ENCODE peak calls at places on chromosomes 11 and 22, in six cellular contexts. One of them, this sample, is unnamed.

GRCh38 chr11:1879342-1879940 is 12.3 kb downstream of the PRR33 start:
- DNase-seq in SK-N-SH: peak; percentile 17
- DNase-seq in lower lobe of right lung: peak; percentile 30
- DNase-seq in pancreas: no peak
- DNase-seq in adrenal gland: no peak
- DNase-seq in HL-60: no peak
- DNase-seq in this sample: peak; percentile 14

GRCh38 chr11:36412781-36413383 is 97.2 kb downstream of the TRAF6 start:
- DNase-seq in SK-N-SH: no peak
- DNase-seq in lower lobe of right lung: no peak
- DNase-seq in pancreas: no peak
- DNase-seq in adrenal gland: peak; percentile 17
- DNase-seq in HL-60: no peak
- DNase-seq in this sample: no peak

GRCh38 chr11:72573380-72573949 is 100.8 kb downstream of the PDE2A start:
- DNase-seq in SK-N-SH: peak; percentile 92
- DNase-seq in lower lobe of right lung: no peak
- DNase-seq in pancreas: peak; percentile 25
- DNase-seq in adrenal gland: peak; percentile 55
- DNase-seq in HL-60: peak; percentile 21
- DNase-seq in this sample: peak; percentile 41

GRCh38 chr11:36703055-36703404 is 105.0 kb upstream of the RAG2 start:
- DNase-seq in SK-N-SH: no peak
- DNase-seq in lower lobe of right lung: no peak
- DNase-seq in pancreas: no peak
- DNase-seq in adrenal gland: no peak
- DNase-seq in HL-60: no peak
- DNase-seq in this sample: no peak

GRCh38 chr11:117921456-117921855 is 7.7 kb downstream of the TMPRSS13 start:
- DNase-seq in SK-N-SH: no peak
- DNase-seq in lower lobe of right lung: no peak
- DNase-seq in pancreas: no peak
- DNase-seq in adrenal gland: no peak
- DNase-seq in HL-60: no peak
- DNase-seq in this sample: no peak

GRCh38 chr11:74090701-74091100 is 80.1 kb downstream of the C2CD3 start:
- DNase-seq in SK-N-SH: no peak
- DNase-seq in lower lobe of right lung: no peak
- DNase-seq in pancreas: no peak
- DNase-seq in adrenal gland: no peak
- DNase-seq in HL-60: no peak
- DNase-seq in this sample: no peak

GRCh38 chr11:16812274-16812673 is 73.8 kb downstream of the C11orf58 start:
- DNase-seq in SK-N-SH: no peak
- DNase-seq in lower lobe of right lung: no peak
- DNase-seq in pancreas: no peak
- DNase-seq in adrenal gland: no peak
- DNase-seq in HL-60: no peak
- DNase-seq in this sample: no peak

GRCh38 chr11:103676413-103676812 is 360.0 kb upstream of the DDI1 start:
- DNase-seq in SK-N-SH: no peak
- DNase-seq in lower lobe of right lung: no peak
- DNase-seq in pancreas: no peak
- DNase-seq in adrenal gland: no peak
- DNase-seq in HL-60: no peak
- DNase-seq in this sample: no peak

GRCh38 chr22:29734853-29735252 is 15.1 kb downstream of the CABP7 start:
- DNase-seq in SK-N-SH: no peak
- DNase-seq in lower lobe of right lung: no peak
- DNase-seq in pancreas: no peak
- DNase-seq in adrenal gland: no peak
- DNase-seq in HL-60: no peak
- DNase-seq in this sample: no peak
- TF ChIP-seq CTCF in SK-N-SH: no peak
- TF ChIP-seq CTCF in lower lobe of right lung: no peak
- TF ChIP-seq CTCF in pancreas: no peak
- TF ChIP-seq CTCF in adrenal gland: no peak
- TF ChIP-seq CTCF in HL-60: no peak
- TF ChIP-seq CTCF in this sample: no peak

DNA sequence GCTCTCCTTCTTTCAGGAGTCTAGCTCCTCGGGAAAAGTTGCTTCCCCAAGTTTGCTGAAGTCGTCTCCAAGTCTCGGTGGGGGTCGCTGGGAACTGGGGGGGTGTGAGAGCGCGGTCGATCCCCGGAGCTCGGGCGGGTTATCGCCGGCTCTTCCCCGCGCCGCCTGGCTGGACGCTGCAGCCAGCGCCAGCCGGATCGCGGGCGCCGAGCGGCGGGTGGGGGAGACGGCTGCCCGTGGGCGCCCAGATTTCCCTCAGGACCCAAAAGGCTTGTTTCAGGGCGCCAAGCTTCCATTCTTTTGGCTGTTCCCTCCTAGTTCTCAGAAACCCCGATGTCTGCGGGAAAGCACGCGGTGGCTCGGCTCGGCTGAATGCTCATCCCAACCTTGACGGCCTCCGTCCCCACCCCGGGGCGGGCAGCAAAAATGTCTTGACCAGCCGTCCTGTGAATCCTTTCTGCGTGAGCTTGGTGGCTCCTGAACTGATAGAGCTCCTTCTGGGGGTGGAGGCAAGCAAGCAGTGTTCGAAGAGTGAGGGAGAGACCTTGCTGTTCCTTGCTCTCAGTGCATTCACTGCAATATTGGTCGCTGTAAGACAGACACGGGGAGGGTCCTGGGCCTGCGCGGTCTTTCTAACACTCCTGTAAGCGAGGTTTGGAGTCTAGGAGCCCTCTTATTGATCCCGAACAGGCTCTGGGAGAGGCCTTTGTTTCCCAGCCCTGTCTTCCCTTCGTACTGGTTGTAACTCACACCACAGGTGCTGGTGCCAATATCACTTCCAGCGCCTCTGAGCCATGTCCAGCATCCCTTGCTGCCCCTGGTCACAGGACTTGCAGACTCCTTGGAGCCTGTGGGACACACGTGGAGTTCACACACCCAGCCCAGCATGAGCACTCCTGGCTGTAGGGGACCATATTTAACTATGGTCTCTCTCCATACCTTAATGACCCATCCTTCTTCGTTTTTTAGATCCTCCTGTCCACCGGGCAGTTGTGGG is 1.8 kb downstream of the ZBTB16 start:
- DNase-seq in SK-N-SH: peak; percentile 72
- DNase-seq in lower lobe of right lung: peak; percentile 55
- DNase-seq in pancreas: peak; percentile 60
- DNase-seq in adrenal gland: peak; percentile 59
- DNase-seq in HL-60: peak; percentile 42
- DNase-seq in this sample: no peak
- TF ChIP-seq CTCF in SK-N-SH: no peak
- TF ChIP-seq CTCF in lower lobe of right lung: no peak
- TF ChIP-seq CTCF in pancreas: no peak
- TF ChIP-seq CTCF in adrenal gland: no peak
- TF ChIP-seq CTCF in HL-60: no peak
- TF ChIP-seq CTCF in this sample: no peak

GRCh38 chr11:8392166-8392565 is 128.5 kb upstream of the LMO1 start:
- DNase-seq in SK-N-SH: no peak
- DNase-seq in lower lobe of right lung: no peak
- DNase-seq in pancreas: no peak
- DNase-seq in adrenal gland: no peak
- DNase-seq in HL-60: no peak
- DNase-seq in this sample: no peak
- TF ChIP-seq CTCF in SK-N-SH: no peak
- TF ChIP-seq CTCF in lower lobe of right lung: no peak
- TF ChIP-seq CTCF in pancreas: no peak
- TF ChIP-seq CTCF in adrenal gland: no peak
- TF ChIP-seq CTCF in HL-60: no peak
- TF ChIP-seq CTCF in this sample: no peak

DNA sequence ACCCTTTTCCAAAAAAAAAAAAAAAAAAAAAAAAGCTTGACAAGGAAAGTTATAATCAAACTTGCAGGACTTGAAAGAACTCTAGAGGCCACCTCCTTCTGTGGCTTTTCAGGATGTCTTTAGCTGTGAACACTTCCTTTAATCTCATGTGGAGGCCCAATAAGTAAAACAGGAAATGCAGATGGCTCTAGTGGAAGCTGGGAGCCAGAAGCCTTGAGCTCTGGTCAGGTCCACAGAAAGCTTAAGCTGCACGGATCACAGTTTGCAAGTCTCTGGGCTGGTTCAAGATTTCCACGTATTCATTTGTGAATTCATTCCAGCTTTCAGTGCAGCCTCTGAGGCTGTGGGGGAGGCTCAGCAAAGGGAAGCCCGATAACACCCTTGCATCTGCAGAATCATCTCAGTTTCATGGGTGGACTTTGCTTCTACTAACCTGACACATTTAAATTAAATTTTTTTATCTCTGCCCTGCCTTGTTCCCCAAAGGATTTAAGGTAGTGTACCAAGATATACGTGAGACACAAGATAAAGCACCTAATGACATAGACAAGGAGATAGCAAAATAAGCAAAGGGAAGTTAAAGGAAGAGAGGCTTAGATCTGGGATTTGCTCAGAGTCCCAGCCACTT is 65.6 kb downstream of the ISX start:
- DNase-seq in SK-N-SH: no peak
- DNase-seq in lower lobe of right lung: no peak
- DNase-seq in pancreas: no peak
- DNase-seq in adrenal gland: no peak
- DNase-seq in HL-60: peak; percentile 19
- DNase-seq in this sample: no peak
- TF ChIP-seq CTCF in SK-N-SH: no peak
- TF ChIP-seq CTCF in lower lobe of right lung: no peak
- TF ChIP-seq CTCF in pancreas: no peak
- TF ChIP-seq CTCF in adrenal gland: no peak
- TF ChIP-seq CTCF in HL-60: no peak
- TF ChIP-seq CTCF in this sample: no peak

DNA sequence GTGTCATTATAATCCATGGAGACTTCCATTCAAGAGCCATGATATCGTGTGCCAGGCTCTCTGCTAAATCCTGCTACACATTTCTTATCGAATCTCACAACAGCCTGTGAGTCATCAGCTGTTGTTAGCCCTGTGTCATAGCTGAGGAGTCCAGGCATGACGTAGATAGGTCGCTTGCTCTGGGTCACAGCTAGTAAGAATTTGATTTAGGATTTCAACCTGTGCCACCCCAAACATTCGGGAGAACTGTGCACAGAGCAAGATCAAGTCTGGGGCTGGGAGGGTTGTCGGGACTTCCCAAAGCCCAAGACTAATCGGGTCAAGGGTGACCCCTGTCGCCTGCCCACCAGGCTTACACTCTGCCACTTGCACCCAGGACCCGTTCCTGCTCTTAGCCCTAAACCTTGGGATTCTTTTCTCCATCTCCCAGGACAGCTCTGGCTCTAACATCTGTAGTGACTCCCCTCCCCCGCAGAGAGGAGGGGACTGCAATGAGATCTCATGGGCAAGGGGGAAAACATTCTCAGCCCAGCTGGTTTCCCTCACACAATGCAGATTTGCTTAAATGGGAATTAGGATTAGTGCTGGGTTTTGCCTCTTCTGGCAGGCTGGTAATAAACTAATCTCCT is 34.3 kb downstream of the TSPAN18 start:
- DNase-seq in SK-N-SH: peak; percentile 54
- DNase-seq in lower lobe of right lung: no peak
- DNase-seq in pancreas: peak; percentile 38
- DNase-seq in adrenal gland: peak; percentile 89
- DNase-seq in HL-60: no peak
- DNase-seq in this sample: no peak
- TF ChIP-seq CTCF in SK-N-SH: peak; percentile 16
- TF ChIP-seq CTCF in lower lobe of right lung: no peak
- TF ChIP-seq CTCF in pancreas: no peak
- TF ChIP-seq CTCF in adrenal gland: peak; percentile 8
- TF ChIP-seq CTCF in HL-60: no peak
- TF ChIP-seq CTCF in this sample: no peak

GRCh38 chr11:131991606-131992005 is 621.2 kb downstream of the NTM start:
- DNase-seq in SK-N-SH: no peak
- DNase-seq in lower lobe of right lung: no peak
- DNase-seq in pancreas: no peak
- DNase-seq in adrenal gland: no peak
- DNase-seq in HL-60: no peak
- DNase-seq in this sample: no peak
- TF ChIP-seq CTCF in SK-N-SH: no peak
- TF ChIP-seq CTCF in lower lobe of right lung: no peak
- TF ChIP-seq CTCF in pancreas: no peak
- TF ChIP-seq CTCF in adrenal gland: no peak
- TF ChIP-seq CTCF in HL-60: no peak
- TF ChIP-seq CTCF in this sample: no peak

GRCh38 chr11:78424334-78425270 is 7.0 kb upstream of the GAB2 start:
- DNase-seq in SK-N-SH: peak; percentile 59
- DNase-seq in lower lobe of right lung: no peak
- DNase-seq in pancreas: no peak
- DNase-seq in adrenal gland: no peak
- DNase-seq in HL-60: peak; percentile 82
- DNase-seq in this sample: no peak
- TF ChIP-seq CTCF in SK-N-SH: no peak
- TF ChIP-seq CTCF in lower lobe of right lung: no peak
- TF ChIP-seq CTCF in pancreas: no peak
- TF ChIP-seq CTCF in adrenal gland: no peak
- TF ChIP-seq CTCF in HL-60: no peak
- TF ChIP-seq CTCF in this sample: no peak

GRCh38 chr22:18023509-18024275 is 669 bp downstream of the MICAL3 start:
- DNase-seq in SK-N-SH: peak; percentile 87
- DNase-seq in lower lobe of right lung: no peak
- DNase-seq in pancreas: peak; percentile 83
- DNase-seq in adrenal gland: peak; percentile 92
- DNase-seq in HL-60: no peak
- DNase-seq in this sample: no peak
- TF ChIP-seq CTCF in SK-N-SH: no peak
- TF ChIP-seq CTCF in lower lobe of right lung: peak; percentile 8
- TF ChIP-seq CTCF in pancreas: no peak
- TF ChIP-seq CTCF in adrenal gland: no peak
- TF ChIP-seq CTCF in HL-60: no peak
- TF ChIP-seq CTCF in this sample: no peak